ENCODE peak calls at places on chromosomes 6 and 20, in five cellular contexts. One of them, this sample, is unnamed.

GRCh38 chr6:148343028-148343374 is 363 bp downstream of the SASH1 start:
- DNase-seq in tibial artery: no peak
- DNase-seq in mucosa of descending colon: no peak
- DNase-seq in activated CD4-positive, alpha-beta T cell treated with anti-CD3 and anti-CD28 coated beads, Interleukin-2, amount 50 U/mL, for 1 hour: no peak
- DNase-seq in left ventricle myocardium inferior: no peak
- DNase-seq in this sample: no peak

GRCh38 chr20:19463597-19463996 is 251.2 kb downstream of the SLC24A3 start:
- DNase-seq in activated CD4-positive, alpha-beta T cell treated with anti-CD3 and anti-CD28 coated beads, Interleukin-2, amount 50 U/mL, for 1 hour: no peak
- DNase-seq in left ventricle myocardium inferior: no peak
- DNase-seq in mucosa of descending colon: no peak
- DNase-seq in tibial artery: no peak
- DNase-seq in this sample: no peak

GRCh38 chr6:142279350-142280180 is 22.2 kb upstream of the ADGRG6 start:
- DNase-seq in tibial artery: no peak
- DNase-seq in left ventricle myocardium inferior: no peak
- DNase-seq in activated CD4-positive, alpha-beta T cell treated with anti-CD3 and anti-CD28 coated beads, Interleukin-2, amount 50 U/mL, for 1 hour: no peak
- DNase-seq in mucosa of descending colon: no peak
- DNase-seq in this sample: no peak

GRCh38 chr6:21893778-21894177 is 300.2 kb downstream of the SOX4 start:
- DNase-seq in mucosa of descending colon: no peak
- DNase-seq in left ventricle myocardium inferior: no peak
- DNase-seq in activated CD4-positive, alpha-beta T cell treated with anti-CD3 and anti-CD28 coated beads, Interleukin-2, amount 50 U/mL, for 1 hour: no peak
- DNase-seq in tibial artery: no peak
- DNase-seq in this sample: no peak

GRCh38 chr6:31575335-31575901 is at the start of gene TNF:
- DNase-seq in left ventricle myocardium inferior: peak; percentile 37
- DNase-seq in mucosa of descending colon: peak; percentile 58
- DNase-seq in activated CD4-positive, alpha-beta T cell treated with anti-CD3 and anti-CD28 coated beads, Interleukin-2, amount 50 U/mL, for 1 hour: peak; percentile 78
- DNase-seq in tibial artery: peak; percentile 58
- DNase-seq in this sample: peak; percentile 69

GRCh38 chr6:125974214-125974866 is 12.0 kb upstream of the TRMT11 start:
- DNase-seq in tibial artery: no peak
- DNase-seq in mucosa of descending colon: no peak
- DNase-seq in activated CD4-positive, alpha-beta T cell treated with anti-CD3 and anti-CD28 coated beads, Interleukin-2, amount 50 U/mL, for 1 hour: no peak
- DNase-seq in left ventricle myocardium inferior: no peak
- DNase-seq in this sample: no peak

GRCh38 chr6:43074847-43075741 is 1.0 kb upstream of the PTK7 start:
- DNase-seq in activated CD4-positive, alpha-beta T cell treated with anti-CD3 and anti-CD28 coated beads, Interleukin-2, amount 50 U/mL, for 1 hour: no peak
- DNase-seq in left ventricle myocardium inferior: no peak
- DNase-seq in tibial artery: no peak
- DNase-seq in mucosa of descending colon: no peak
- DNase-seq in this sample: no peak

GRCh38 chr20:47647994-47648393 is 137.3 kb downstream of the SULF2 start:
- DNase-seq in activated CD4-positive, alpha-beta T cell treated with anti-CD3 and anti-CD28 coated beads, Interleukin-2, amount 50 U/mL, for 1 hour: no peak
- DNase-seq in tibial artery: no peak
- DNase-seq in left ventricle myocardium inferior: no peak
- DNase-seq in mucosa of descending colon: no peak
- DNase-seq in this sample: no peak

GRCh38 chr6:70811788-70812187 is 144.1 kb downstream of the SMAP1 start:
- DNase-seq in left ventricle myocardium inferior: no peak
- DNase-seq in activated CD4-positive, alpha-beta T cell treated with anti-CD3 and anti-CD28 coated beads, Interleukin-2, amount 50 U/mL, for 1 hour: no peak
- DNase-seq in tibial artery: no peak
- DNase-seq in mucosa of descending colon: no peak
- DNase-seq in this sample: no peak

GRCh38 chr20:62823688-62824475 is 7.0 kb downstream of the COL9A3 start:
- DNase-seq in tibial artery: no peak
- DNase-seq in left ventricle myocardium inferior: no peak
- DNase-seq in activated CD4-positive, alpha-beta T cell treated with anti-CD3 and anti-CD28 coated beads, Interleukin-2, amount 50 U/mL, for 1 hour: no peak
- DNase-seq in mucosa of descending colon: no peak
- DNase-seq in this sample: no peak

GRCh38 chr6:53718597-53719460 is 53.3 kb upstream of the KLHL31 start:
- DNase-seq in mucosa of descending colon: no peak
- DNase-seq in activated CD4-positive, alpha-beta T cell treated with anti-CD3 and anti-CD28 coated beads, Interleukin-2, amount 50 U/mL, for 1 hour: no peak
- DNase-seq in left ventricle myocardium inferior: no peak
- DNase-seq in tibial artery: peak; percentile 32
- DNase-seq in this sample: peak; percentile 4

GRCh38 chr6:169707772-169708171 is 5.8 kb downstream of the C6orf120 start:
- DNase-seq in tibial artery: no peak
- DNase-seq in activated CD4-positive, alpha-beta T cell treated with anti-CD3 and anti-CD28 coated beads, Interleukin-2, amount 50 U/mL, for 1 hour: no peak
- DNase-seq in left ventricle myocardium inferior: no peak
- DNase-seq in mucosa of descending colon: no peak
- DNase-seq in this sample: no peak

GRCh38 chr6:150269857-150270223 is 99.0 kb upstream of the IYD start:
- DNase-seq in activated CD4-positive, alpha-beta T cell treated with anti-CD3 and anti-CD28 coated beads, Interleukin-2, amount 50 U/mL, for 1 hour: no peak
- DNase-seq in left ventricle myocardium inferior: no peak
- DNase-seq in mucosa of descending colon: no peak
- DNase-seq in tibial artery: no peak
- DNase-seq in this sample: no peak

GRCh38 chr6:3377536-3378397 is 79.1 kb downstream of the SLC22A23 start:
- DNase-seq in left ventricle myocardium inferior: no peak
- DNase-seq in activated CD4-positive, alpha-beta T cell treated with anti-CD3 and anti-CD28 coated beads, Interleukin-2, amount 50 U/mL, for 1 hour: no peak
- DNase-seq in mucosa of descending colon: peak; percentile 26
- DNase-seq in tibial artery: no peak
- DNase-seq in this sample: no peak

GRCh38 chr6:157764346-157765068 is 58.5 kb upstream of the SNX9 start:
- DNase-seq in left ventricle myocardium inferior: peak; percentile 64
- DNase-seq in tibial artery: peak; percentile 91
- DNase-seq in mucosa of descending colon: peak; percentile 83
- DNase-seq in activated CD4-positive, alpha-beta T cell treated with anti-CD3 and anti-CD28 coated beads, Interleukin-2, amount 50 U/mL, for 1 hour: peak; percentile 81
- DNase-seq in this sample: peak; percentile 87

GRCh38 chr6:10874207-10874606 is 7.6 kb downstream of the GCM2 start:
- DNase-seq in mucosa of descending colon: no peak
- DNase-seq in tibial artery: no peak
- DNase-seq in left ventricle myocardium inferior: no peak
- DNase-seq in activated CD4-positive, alpha-beta T cell treated with anti-CD3 and anti-CD28 coated beads, Interleukin-2, amount 50 U/mL, for 1 hour: no peak
- DNase-seq in this sample: no peak

GRCh38 chr6:123017313-123017712 is 21.3 kb downstream of the CLVS2 start:
- DNase-seq in left ventricle myocardium inferior: no peak
- DNase-seq in activated CD4-positive, alpha-beta T cell treated with anti-CD3 and anti-CD28 coated beads, Interleukin-2, amount 50 U/mL, for 1 hour: no peak
- DNase-seq in tibial artery: no peak
- DNase-seq in mucosa of descending colon: no peak
- DNase-seq in this sample: no peak

GRCh38 chr6:37007340-37008043 is 2.0 kb downstream of the FGD2 start:
- DNase-seq in activated CD4-positive, alpha-beta T cell treated with anti-CD3 and anti-CD28 coated beads, Interleukin-2, amount 50 U/mL, for 1 hour: no peak
- DNase-seq in tibial artery: peak; percentile 44
- DNase-seq in left ventricle myocardium inferior: no peak
- DNase-seq in mucosa of descending colon: no peak
- DNase-seq in this sample: no peak

GRCh38 chr20:8601542-8601912 is 467.4 kb upstream of the PLCB4 start:
- DNase-seq in mucosa of descending colon: no peak
- DNase-seq in tibial artery: no peak
- DNase-seq in left ventricle myocardium inferior: no peak
- DNase-seq in activated CD4-positive, alpha-beta T cell treated with anti-CD3 and anti-CD28 coated beads, Interleukin-2, amount 50 U/mL, for 1 hour: no peak
- DNase-seq in this sample: no peak

GRCh38 chr6:119978274-119978889 is 628.8 kb upstream of the MAN1A1 start:
- DNase-seq in activated CD4-positive, alpha-beta T cell treated with anti-CD3 and anti-CD28 coated beads, Interleukin-2, amount 50 U/mL, for 1 hour: no peak
- DNase-seq in mucosa of descending colon: no peak
- DNase-seq in tibial artery: no peak
- DNase-seq in left ventricle myocardium inferior: no peak
- DNase-seq in this sample: no peak

GRCh38 chr6:37807656-37808055 is 11.9 kb upstream of the ZFAND3 start:
- DNase-seq in tibial artery: no peak
- DNase-seq in mucosa of descending colon: no peak
- DNase-seq in activated CD4-positive, alpha-beta T cell treated with anti-CD3 and anti-CD28 coated beads, Interleukin-2, amount 50 U/mL, for 1 hour: no peak
- DNase-seq in left ventricle myocardium inferior: no peak
- DNase-seq in this sample: no peak

GRCh38 chr6:127869772-127870404 is 31.0 kb downstream of the THEMIS start:
- DNase-seq in activated CD4-positive, alpha-beta T cell treated with anti-CD3 and anti-CD28 coated beads, Interleukin-2, amount 50 U/mL, for 1 hour: no peak
- DNase-seq in mucosa of descending colon: no peak
- DNase-seq in left ventricle myocardium inferior: no peak
- DNase-seq in tibial artery: no peak
- DNase-seq in this sample: no peak

GRCh38 chr6:17352302-17352701 is 41.1 kb upstream of the CAP2 start:
- DNase-seq in mucosa of descending colon: no peak
- DNase-seq in left ventricle myocardium inferior: no peak
- DNase-seq in activated CD4-positive, alpha-beta T cell treated with anti-CD3 and anti-CD28 coated beads, Interleukin-2, amount 50 U/mL, for 1 hour: no peak
- DNase-seq in tibial artery: no peak
- DNase-seq in this sample: no peak

GRCh38 chr6:80182291-80182690 is 75.8 kb downstream of the BCKDHB start:
- DNase-seq in left ventricle myocardium inferior: no peak
- DNase-seq in activated CD4-positive, alpha-beta T cell treated with anti-CD3 and anti-CD28 coated beads, Interleukin-2, amount 50 U/mL, for 1 hour: no peak
- DNase-seq in tibial artery: no peak
- DNase-seq in mucosa of descending colon: no peak
- DNase-seq in this sample: no peak

GRCh38 chr20:10338781-10339180 is 95.2 kb downstream of the MKKS start:
- DNase-seq in tibial artery: no peak
- DNase-seq in mucosa of descending colon: no peak
- DNase-seq in activated CD4-positive, alpha-beta T cell treated with anti-CD3 and anti-CD28 coated beads, Interleukin-2, amount 50 U/mL, for 1 hour: no peak
- DNase-seq in left ventricle myocardium inferior: no peak
- DNase-seq in this sample: no peak

GRCh38 chr20:38460040-38460623 is 12.5 kb upstream of the RALGAPB start:
- DNase-seq in tibial artery: no peak
- DNase-seq in mucosa of descending colon: no peak
- DNase-seq in activated CD4-positive, alpha-beta T cell treated with anti-CD3 and anti-CD28 coated beads, Interleukin-2, amount 50 U/mL, for 1 hour: no peak
- DNase-seq in left ventricle myocardium inferior: no peak
- DNase-seq in this sample: no peak

GRCh38 chr20:49386848-49387605 is 95.4 kb downstream of the KCNB1 start:
- DNase-seq in activated CD4-positive, alpha-beta T cell treated with anti-CD3 and anti-CD28 coated beads, Interleukin-2, amount 50 U/mL, for 1 hour: no peak
- DNase-seq in tibial artery: no peak
- DNase-seq in left ventricle myocardium inferior: no peak
- DNase-seq in mucosa of descending colon: no peak
- DNase-seq in this sample: no peak

GRCh38 chr6:141097471-141097870 is 1035.3 kb upstream of the GJE1 start:
- DNase-seq in activated CD4-positive, alpha-beta T cell treated with anti-CD3 and anti-CD28 coated beads, Interleukin-2, amount 50 U/mL, for 1 hour: no peak
- DNase-seq in mucosa of descending colon: no peak
- DNase-seq in tibial artery: no peak
- DNase-seq in left ventricle myocardium inferior: no peak
- DNase-seq in this sample: no peak

GRCh38 chr20:21548390-21549035 is 34.6 kb upstream of the NKX2-2 start:
- DNase-seq in activated CD4-positive, alpha-beta T cell treated with anti-CD3 and anti-CD28 coated beads, Interleukin-2, amount 50 U/mL, for 1 hour: peak; percentile 27
- DNase-seq in tibial artery: no peak
- DNase-seq in mucosa of descending colon: no peak
- DNase-seq in left ventricle myocardium inferior: no peak
- DNase-seq in this sample: peak; percentile 52

GRCh38 chr6:49979584-49979983 is 10.2 kb upstream of the DEFB113 start:
- DNase-seq in tibial artery: no peak
- DNase-seq in mucosa of descending colon: no peak
- DNase-seq in left ventricle myocardium inferior: no peak
- DNase-seq in activated CD4-positive, alpha-beta T cell treated with anti-CD3 and anti-CD28 coated beads, Interleukin-2, amount 50 U/mL, for 1 hour: no peak
- DNase-seq in this sample: no peak